ENCODE peak calls at places on chromosomes 13 and 19, in six cellular contexts. E, X, J, M, L and U are unnamed samples.

GRCh38 chr13:92315265-92315664 is 911.3 kb upstream of the GPC6 start:
- DNase-seq in E (no peak), X (no peak), J (no peak), M (no peak), L (no peak), U (no peak)

GRCh38 chr13:41909524-41909923 is 51.4 kb downstream of the VWA8 start:
- DNase-seq in E (no peak), X (no peak), J (no peak), M (no peak), L (no peak), U (no peak)

GRCh38 chr13:57438072-57438471 is 193.5 kb upstream of the PCDH17 start:
- DNase-seq in E (no peak), X (no peak), J (no peak), M (no peak), L (no peak), U (no peak)

GRCh38 chr19:58466760-58467589 is at the start of gene ZNF324:
- DNase-seq in E (peak; percentile 93), X (peak; percentile 98), J (peak; percentile 96), M (peak; percentile 93), L (peak; percentile 99), U (peak; percentile 97)

GRCh38 chr19:13234518-13234917 is 84.3 kb downstream of the IER2 start:
- DNase-seq in E (no peak), X (no peak), J (peak; percentile 32), M (no peak), L (no peak), U (no peak)

GRCh38 chr13:98977568-98978270 is at the start of gene DOCK9:
- DNase-seq in E (peak; percentile 33), X (peak; percentile 74), J (no peak), M (peak; percentile 74), L (no peak), U (peak; percentile 62)

GRCh38 chr19:31258211-31259052 is 90.8 kb downstream of the TSHZ3 start:
- DNase-seq in E (no peak), X (no peak), J (no peak), M (no peak), L (no peak), U (no peak)

GRCh38 chr19:51508059-51508733 is 6.6 kb upstream of the SIGLEC12 start:
- DNase-seq in E (no peak), X (no peak), J (no peak), M (no peak), L (no peak), U (no peak)

GRCh38 chr19:571127-571974 is 1.0 kb upstream of the BSG start:
- DNase-seq in E (no peak), X (no peak), J (no peak), M (no peak), L (peak; percentile 85), U (peak; percentile 42)

GRCh38 chr19:10112895-10113591 is 1.6 kb downstream of the P2RY11 start:
- DNase-seq in E (no peak), X (no peak), J (peak; percentile 61), M (no peak), L (no peak), U (no peak)

GRCh38 chr13:94331281-94331680 is 148.2 kb downstream of the DCT start:
- DNase-seq in E (no peak), X (no peak), J (no peak), M (no peak), L (no peak), U (no peak)

GRCh38 chr13:49053899-49054298 is 78.2 kb downstream of the FNDC3A start:
- DNase-seq in E (no peak), X (no peak), J (no peak), M (no peak), L (no peak), U (no peak)

GRCh38 chr13:97261254-97262015 is 39.3 kb downstream of the MBNL2 start:
- DNase-seq in E (no peak), X (peak; percentile 39), J (no peak), M (no peak), L (no peak), U (no peak)

GRCh38 chr13:40271931-40272775 is 394.3 kb downstream of the FOXO1 start:
- DNase-seq in E (peak; percentile 35), X (peak; percentile 77), J (peak; percentile 42), M (peak; percentile 73), L (peak; percentile 80), U (peak; percentile 9)

GRCh38 chr13:44004881-44005280 is 125.2 kb downstream of the LACC1 start:
- DNase-seq in E (peak; percentile 34), X (no peak), J (no peak), M (peak; percentile 77), L (no peak), U (peak; percentile 78)

GRCh38 chr19:58473775-58474174 is 2.4 kb upstream of the ZNF446 start:
- DNase-seq in E (no peak), X (no peak), J (no peak), M (no peak), L (no peak), U (no peak)

GRCh38 chr19:30686252-30686762 is 314.1 kb downstream of the ZNF536 start:
- DNase-seq in E (peak; percentile 12), X (no peak), J (no peak), M (no peak), L (no peak), U (no peak)